ENCODE peak calls at places on chromosomes 6 and 20, in four cellular contexts. Q is fibroblast of lung, Z is breast epithelium, H is A549. E is an unnamed sample.

GRCh38 chr20:60900581-60900980 is 351.5 kb upstream of the CDH4 start:
- DNase-seq in Q (no peak), Z (no peak), H (no peak), E (no peak)

GRCh38 chr20:1933465-1933870 is 38.3 kb downstream of the SIRPA start:
- DNase-seq in Q (peak), Z (no peak), H (no peak), E (no peak)

GRCh38 chr20:42484335-42484734 is 705.4 kb downstream of the PTPRT start:
- DNase-seq in Q (peak), Z (no peak), H (no peak), E (no peak)

GRCh38 chr20:58870293-58871014 is 17.9 kb downstream of the GNAS start:
- DNase-seq in Q (no peak), Z (peak), H (peak), E (peak)

GRCh38 chr20:3801846-3802245 is 5.7 kb downstream of the CDC25B start:
- DNase-seq in Q (no peak), Z (no peak), H (no peak), E (no peak)

GRCh38 chr6:10154251-10154650 is 260.6 kb downstream of the TFAP2A start:
- DNase-seq in Q (no peak), Z (no peak), H (no peak), E (no peak)

GRCh38 chr6:87473419-87473903 is 687 bp downstream of the SLC35A1 start:
- DNase-seq in Q (peak), Z (no peak), H (peak), E (no peak)

GRCh38 chr20:992801-993535 is 9.1 kb downstream of the RSPO4 start:
- DNase-seq in Q (no peak), Z (no peak), H (no peak), E (no peak)

GRCh38 chr6:169831450-169832246 is 80.2 kb downstream of the ERMARD start:
- DNase-seq in Q (peak), Z (peak), H (peak), E (peak)

GRCh38 chr6:33091957-33092356 is 16.2 kb downstream of the HLA-DPB1 start:
- DNase-seq in Q (no peak), Z (no peak), H (no peak), E (no peak)

GRCh38 chr6:52887912-52888535 is 21.5 kb downstream of the GSTA3 start:
- DNase-seq in Q (peak), Z (no peak), H (no peak), E (no peak)

GRCh38 chr6:155374681-155375080 is 60.4 kb upstream of the TFB1M start:
- DNase-seq in Q (no peak), Z (no peak), H (no peak), E (no peak)

GRCh38 chr6:101534821-101535220 is 141.3 kb downstream of the GRIK2 start:
- DNase-seq in Q (no peak), Z (no peak), H (no peak), E (no peak)

GRCh38 chr20:35008411-35009342 is 53.0 kb downstream of the MYH7B start:
- DNase-seq in Q (no peak), Z (no peak), H (no peak), E (no peak)

GRCh38 chr6:44277763-44278162 is 7.5 kb downstream of the TMEM151B start:
- DNase-seq in Q (no peak), Z (no peak), H (no peak), E (no peak)

GRCh38 chr20:35575958-35576357 is 34.1 kb downstream of the ERGIC3 start:
- DNase-seq in Q (no peak), Z (no peak), H (no peak), E (no peak)

GRCh38 chr20:37676440-37676839 is 17.4 kb upstream of the CTNNBL1 start:
- DNase-seq in Q (no peak), Z (no peak), H (no peak), E (no peak)

GRCh38 chr20:11689262-11689661 is 228.4 kb upstream of the BTBD3 start:
- DNase-seq in Q (no peak), Z (no peak), H (no peak), E (no peak)

GRCh38 chr20:11686195-11686594 is 231.5 kb upstream of the BTBD3 start:
- DNase-seq in Q (no peak), Z (no peak), H (no peak), E (no peak)

GRCh38 chr20:11687546-11688292 is 230.0 kb upstream of the BTBD3 start:
- DNase-seq in Q (no peak), Z (no peak), H (peak), E (no peak)

GRCh38 chr20:11682285-11682684 is 235.4 kb upstream of the BTBD3 start:
- DNase-seq in Q (no peak), Z (no peak), H (no peak), E (no peak)

DNA sequence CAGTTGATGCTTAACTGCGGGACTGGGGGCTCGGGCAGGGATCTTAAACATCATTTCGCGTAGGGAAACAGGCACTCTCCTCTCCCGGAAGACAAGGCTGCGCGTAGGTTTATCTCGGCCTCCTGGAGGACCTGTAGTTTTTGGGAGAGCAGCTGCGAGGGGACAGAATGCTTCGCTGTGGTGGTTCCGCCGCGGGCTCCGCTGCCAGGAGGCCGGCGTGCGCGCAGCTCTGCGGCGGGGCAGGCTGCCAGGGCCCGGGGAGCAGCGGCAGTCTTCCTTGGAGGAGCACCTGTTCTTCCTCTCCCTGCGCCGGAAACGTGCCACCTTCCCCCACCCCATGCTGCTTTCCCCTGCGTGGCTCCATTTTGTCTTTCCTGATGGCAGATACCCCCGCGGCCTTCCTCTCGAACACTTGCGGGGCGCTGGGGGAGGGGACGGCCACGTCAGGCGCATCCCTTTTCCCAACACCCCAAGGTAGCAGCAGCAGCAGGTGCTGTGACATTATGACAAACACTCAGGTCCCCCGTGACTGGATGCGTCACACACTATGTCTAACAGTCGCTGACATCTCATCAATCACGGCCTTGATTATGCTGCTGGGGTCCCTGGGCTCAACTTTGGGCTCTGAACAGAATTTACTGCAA is 230.7 kb upstream of the BTBD3 start:
- DNase-seq in Q (peak), Z (no peak), H (no peak), E (no peak)
- TF ChIP-seq CTCF in Q (no peak), Z (no peak), H (no peak), E (no peak)

GRCh38 chr6:46676604-46677313 is 10.9 kb upstream of the TDRD6 start:
- DNase-seq in Q (no peak), Z (no peak), H (no peak), E (no peak)

GRCh38 chr6:46674410-46674809 is 13.3 kb upstream of the TDRD6 start:
- DNase-seq in Q (no peak), Z (no peak), H (no peak), E (no peak)

DNA sequence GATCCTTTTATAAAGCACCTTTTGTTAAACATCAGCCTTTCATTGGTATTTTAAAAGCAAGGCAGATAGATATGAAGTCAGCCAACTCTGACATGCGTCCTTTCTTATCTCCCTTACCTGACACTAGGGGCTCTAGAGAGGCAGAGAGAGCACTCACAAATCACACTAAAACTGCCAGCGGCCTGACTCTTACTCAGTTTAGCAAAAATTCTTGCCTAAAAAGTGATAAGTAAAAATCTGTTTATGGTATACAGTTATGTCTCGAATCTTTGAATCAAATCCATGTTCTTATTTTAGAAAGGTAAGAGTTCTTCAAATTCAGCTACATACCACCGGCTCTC is 10.4 kb upstream of the TDRD6 start:
- DNase-seq in Q (no peak), Z (no peak), H (peak), E (no peak)
- TF ChIP-seq CTCF in Q (peak), Z (no peak), H (no peak), E (no peak)

GRCh38 chr6:89161326-89162046 is 15.6 kb downstream of the PM20D2 start:
- DNase-seq in Q (peak), Z (no peak), H (no peak), E (no peak)
- TF ChIP-seq CTCF in Q (no peak), Z (no peak), H (no peak), E (no peak)

GRCh38 chr20:57482148-57482547 is 42.8 kb downstream of the CTCFL start:
- DNase-seq in Q (no peak), Z (peak), H (no peak), E (peak)
- TF ChIP-seq CTCF in Q (no peak), Z (no peak), H (no peak), E (no peak)

E was measured in activated B cell treated with CpG ODN at 0.5 μM for 24 hours.